ENCODE peak calls at places on chromosomes 13 and 19, in nine cellular contexts. A is suprapubic skin; C is IMR-90; N is stimulated activated CD4-positive, alpha-beta T cell treated with anti-CD3 and anti-CD28 coated beads, Interleukin-15, amount 100 ng/mL, for 1 hour; B is ACHN; P is GM23248; E is choroid plexus epithelial cell; J is HT1080; K is iPS DF 6.9. Z is an unnamed sample.

GRCh38 chr19:55519461-55520311 is 17.2 kb downstream of the SBK2 start:
- DNase-seq in A (no peak), C (peak; percentile 98), N (no peak), B (peak; percentile 4), P (peak; percentile 95), E (peak; percentile 67), J (peak; percentile 85), K (no peak), Z (no peak)

GRCh38 chr13:44853641-44854040 is 135.6 kb downstream of the NUFIP1 start:
- DNase-seq in A (no peak), C (no peak), N (no peak), B (peak; percentile 36), P (no peak), E (no peak), J (no peak), K (no peak), Z (no peak)

GRCh38 chr13:97307882-97308624 is 85.9 kb downstream of the MBNL2 start:
- DNase-seq in A (no peak), C (peak; percentile 68), N (no peak), B (peak; percentile 17), P (peak; percentile 62), E (peak; percentile 35), J (peak; percentile 86), K (no peak), Z (no peak)

GRCh38 chr19:18612051-18612771 is 459 bp upstream of the TMEM59L start:
- DNase-seq in A (no peak), C (no peak), N (no peak), B (no peak), P (no peak), E (no peak), J (no peak), K (no peak), Z (no peak)

GRCh38 chr19:58476498-58477015 is 405 bp downstream of the ZNF446 start:
- DNase-seq in A (no peak), C (no peak), N (no peak), B (no peak), P (peak; percentile 80), E (peak; percentile 23), J (peak; percentile 22), K (no peak), Z (no peak)

GRCh38 chr19:1955171-1956142 is 14.5 kb downstream of the CSNK1G2 start:
- DNase-seq in A (no peak), C (no peak), N (no peak), B (no peak), P (no peak), E (no peak), J (no peak), K (no peak), Z (no peak)

GRCh38 chr19:47035495-47036232 is 12.8 kb downstream of the TMEM160 start:
- DNase-seq in A (peak; percentile 91), C (peak; percentile 73), N (peak; percentile 97), B (peak; percentile 81), P (peak; percentile 92), E (peak; percentile 81), J (peak; percentile 93), K (no peak), Z (no peak)

GRCh38 chr19:18798384-18799352 is 7.6 kb upstream of the COMP start:
- DNase-seq in A (no peak), C (no peak), N (no peak), B (no peak), P (no peak), E (no peak), J (no peak), K (no peak), Z (no peak)

GRCh38 chr19:48815870-48816501 is 5.2 kb upstream of the BCAT2 start:
- DNase-seq in A (no peak), C (peak; percentile 43), N (no peak), B (no peak), P (no peak), E (peak; percentile 46), J (peak; percentile 40), K (no peak), Z (no peak)

GRCh38 chr19:58053480-58054156 is 5.5 kb upstream of the ZNF135 start:
- DNase-seq in A (no peak), C (no peak), N (no peak), B (no peak), P (no peak), E (no peak), J (no peak), K (no peak), Z (no peak)

GRCh38 chr13:70967564-70967963 is 859.3 kb upstream of the KLHL1 start:
- DNase-seq in A (no peak), C (no peak), N (no peak), B (no peak), P (no peak), E (no peak), J (no peak), K (no peak), Z (no peak)

GRCh38 chr13:25872871-25873607 is 178.8 kb downstream of the SHISA2 start:
- DNase-seq in A (no peak), C (no peak), N (no peak), B (no peak), P (no peak), E (no peak), J (no peak), K (no peak), Z (no peak)

GRCh38 chr13:24724714-24725113 is 39.3 kb upstream of the RNF17 start:
- DNase-seq in A (no peak), C (no peak), N (no peak), B (no peak), P (no peak), E (no peak), J (no peak), K (no peak), Z (no peak)